ENCODE peak calls at places on chromosome 4, in eight cellular contexts. One of them, this sample, is unnamed.

GRCh38 chr4:150656882-150657281 is 74.9 kb downstream of the MAB21L2 start:
- DNase-seq in HepG2: no peak
- DNase-seq in A549: no peak
- DNase-seq in ovary: no peak
- DNase-seq in suprapubic skin: no peak
- DNase-seq in sigmoid colon: no peak
- DNase-seq in tibial nerve: no peak
- DNase-seq in stomach: no peak
- DNase-seq in this sample: no peak

GRCh38 chr4:156291317-156291716 is 337.7 kb upstream of the CTSO start:
- DNase-seq in HepG2: no peak
- DNase-seq in A549: no peak
- DNase-seq in ovary: no peak
- DNase-seq in suprapubic skin: no peak
- DNase-seq in sigmoid colon: no peak
- DNase-seq in tibial nerve: no peak
- DNase-seq in stomach: no peak
- DNase-seq in this sample: no peak

GRCh38 chr4:151012836-151013235 is 2.2 kb downstream of the LRBA start:
- DNase-seq in HepG2: no peak
- DNase-seq in A549: no peak
- DNase-seq in ovary: no peak
- DNase-seq in suprapubic skin: no peak
- DNase-seq in sigmoid colon: no peak
- DNase-seq in tibial nerve: no peak
- DNase-seq in stomach: peak
- DNase-seq in this sample: peak

GRCh38 chr4:123446791-123447474 is 50.3 kb downstream of the SPRY1 start:
- DNase-seq in HepG2: peak
- DNase-seq in A549: no peak
- DNase-seq in ovary: no peak
- DNase-seq in suprapubic skin: no peak
- DNase-seq in sigmoid colon: no peak
- DNase-seq in tibial nerve: no peak
- DNase-seq in stomach: no peak
- DNase-seq in this sample: no peak

GRCh38 chr4:16085822-16086221 is 2.0 kb upstream of the PROM1 start:
- DNase-seq in HepG2: no peak
- DNase-seq in A549: no peak
- DNase-seq in ovary: no peak
- DNase-seq in suprapubic skin: no peak
- DNase-seq in sigmoid colon: no peak
- DNase-seq in tibial nerve: no peak
- DNase-seq in stomach: no peak
- DNase-seq in this sample: no peak

GRCh38 chr4:177681902-177682301 is 239.7 kb upstream of the AGA start:
- DNase-seq in HepG2: no peak
- DNase-seq in A549: no peak
- DNase-seq in ovary: no peak
- DNase-seq in suprapubic skin: no peak
- DNase-seq in sigmoid colon: no peak
- DNase-seq in tibial nerve: no peak
- DNase-seq in stomach: no peak
- DNase-seq in this sample: no peak

GRCh38 chr4:185358514-185359433 is 37.0 kb downstream of the LRP2BP start:
- DNase-seq in HepG2: peak
- DNase-seq in A549: peak
- DNase-seq in ovary: no peak
- DNase-seq in suprapubic skin: no peak
- DNase-seq in sigmoid colon: no peak
- DNase-seq in tibial nerve: no peak
- DNase-seq in stomach: no peak
- DNase-seq in this sample: no peak

GRCh38 chr4:4852591-4853362 is 6.7 kb upstream of the MSX1 start:
- DNase-seq in HepG2: no peak
- DNase-seq in A549: no peak
- DNase-seq in ovary: peak
- DNase-seq in suprapubic skin: no peak
- DNase-seq in sigmoid colon: peak
- DNase-seq in tibial nerve: no peak
- DNase-seq in stomach: peak
- DNase-seq in this sample: no peak

GRCh38 chr4:15459706-15460105 is 10.0 kb upstream of the CC2D2A start:
- DNase-seq in HepG2: no peak
- DNase-seq in A549: no peak
- DNase-seq in ovary: no peak
- DNase-seq in suprapubic skin: no peak
- DNase-seq in sigmoid colon: no peak
- DNase-seq in tibial nerve: no peak
- DNase-seq in stomach: no peak
- DNase-seq in this sample: no peak

GRCh38 chr4:149344436-149344835 is 471.2 kb downstream of the IQCM start:
- DNase-seq in HepG2: no peak
- DNase-seq in A549: no peak
- DNase-seq in ovary: no peak
- DNase-seq in suprapubic skin: no peak
- DNase-seq in sigmoid colon: no peak
- DNase-seq in tibial nerve: no peak
- DNase-seq in stomach: no peak
- DNase-seq in this sample: no peak

GRCh38 chr4:1339489-1339888 is 7.5 kb upstream of the UVSSA start:
- DNase-seq in HepG2: no peak
- DNase-seq in A549: no peak
- DNase-seq in ovary: no peak
- DNase-seq in suprapubic skin: no peak
- DNase-seq in sigmoid colon: no peak
- DNase-seq in tibial nerve: no peak
- DNase-seq in stomach: no peak
- DNase-seq in this sample: no peak

GRCh38 chr4:126137782-126138170 is 823.0 kb downstream of the FAT4 start:
- DNase-seq in HepG2: no peak
- DNase-seq in A549: no peak
- DNase-seq in ovary: no peak
- DNase-seq in suprapubic skin: no peak
- DNase-seq in sigmoid colon: no peak
- DNase-seq in tibial nerve: no peak
- DNase-seq in stomach: no peak
- DNase-seq in this sample: no peak

GRCh38 chr4:113153529-113154101 is 104.2 kb downstream of the ANK2 start:
- DNase-seq in HepG2: peak
- DNase-seq in A549: no peak
- DNase-seq in ovary: no peak
- DNase-seq in suprapubic skin: no peak
- DNase-seq in sigmoid colon: no peak
- DNase-seq in tibial nerve: no peak
- DNase-seq in stomach: no peak
- DNase-seq in this sample: no peak

GRCh38 chr4:656651-657337 is 17.3 kb downstream of the ATP5ME start:
- DNase-seq in HepG2: peak
- DNase-seq in A549: no peak
- DNase-seq in ovary: no peak
- DNase-seq in suprapubic skin: no peak
- DNase-seq in sigmoid colon: no peak
- DNase-seq in tibial nerve: no peak
- DNase-seq in stomach: no peak
- DNase-seq in this sample: no peak

GRCh38 chr4:183182873-183183725 is 84.0 kb downstream of the WWC2 start:
- DNase-seq in HepG2: peak
- DNase-seq in A549: no peak
- DNase-seq in ovary: peak
- DNase-seq in suprapubic skin: no peak
- DNase-seq in sigmoid colon: no peak
- DNase-seq in tibial nerve: no peak
- DNase-seq in stomach: no peak
- DNase-seq in this sample: no peak

GRCh38 chr4:130029442-130029841 is 933.5 kb downstream of the C4orf33 start:
- DNase-seq in HepG2: no peak
- DNase-seq in A549: no peak
- DNase-seq in ovary: no peak
- DNase-seq in suprapubic skin: no peak
- DNase-seq in sigmoid colon: no peak
- DNase-seq in tibial nerve: no peak
- DNase-seq in stomach: no peak
- DNase-seq in this sample: no peak

GRCh38 chr4:13833171-13833804 is 205.8 kb upstream of the BOD1L1 start:
- DNase-seq in HepG2: no peak
- DNase-seq in A549: no peak
- DNase-seq in ovary: no peak
- DNase-seq in suprapubic skin: no peak
- DNase-seq in sigmoid colon: no peak
- DNase-seq in tibial nerve: no peak
- DNase-seq in stomach: no peak
- DNase-seq in this sample: no peak

GRCh38 chr4:13829457-13829856 is 201.9 kb upstream of the BOD1L1 start:
- DNase-seq in HepG2: no peak
- DNase-seq in A549: no peak
- DNase-seq in ovary: no peak
- DNase-seq in suprapubic skin: no peak
- DNase-seq in sigmoid colon: no peak
- DNase-seq in tibial nerve: no peak
- DNase-seq in stomach: no peak
- DNase-seq in this sample: no peak
- TF ChIP-seq POLR2A in HepG2: no peak
- TF ChIP-seq POLR2A in A549: no peak
- TF ChIP-seq POLR2A in ovary: no peak
- TF ChIP-seq POLR2A in suprapubic skin: no peak
- TF ChIP-seq POLR2A in sigmoid colon: no peak
- TF ChIP-seq POLR2A in tibial nerve: no peak
- TF ChIP-seq POLR2A in stomach: no peak
- TF ChIP-seq POLR2A in this sample: no peak

DNA sequence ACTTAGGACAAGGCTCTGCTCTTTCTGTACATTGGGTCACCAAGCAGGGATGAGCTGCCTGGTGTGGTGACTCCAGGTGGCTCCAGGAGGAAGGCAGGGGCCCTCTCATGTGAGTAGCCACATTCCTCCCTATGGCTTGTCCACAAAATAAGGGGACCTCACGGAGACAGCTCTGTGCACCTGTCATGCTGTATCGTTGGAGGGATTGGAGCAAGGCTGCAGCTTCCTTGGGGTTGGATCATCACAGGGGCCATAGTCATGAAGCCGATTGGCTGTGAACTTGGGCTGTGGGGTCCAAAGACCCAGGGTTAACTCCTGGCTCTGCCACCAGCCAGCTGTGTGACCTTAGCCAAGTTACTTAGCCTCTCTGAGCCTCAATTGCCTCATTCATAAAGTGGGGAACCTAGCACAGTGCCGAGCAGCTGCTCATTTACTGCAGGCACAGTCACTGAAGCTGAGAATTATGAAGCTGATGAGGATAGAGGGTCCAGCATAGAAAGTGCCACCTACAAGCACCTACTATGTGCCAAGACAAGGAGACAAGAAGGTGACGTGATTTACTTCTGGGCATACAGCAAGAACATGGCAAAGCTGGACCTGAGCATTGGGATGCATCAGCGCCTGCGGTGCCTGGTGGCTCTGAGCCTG is 11.8 kb upstream of the KIAA0232 start:
- DNase-seq in HepG2: no peak
- DNase-seq in A549: no peak
- DNase-seq in ovary: no peak
- DNase-seq in suprapubic skin: peak
- DNase-seq in sigmoid colon: peak
- DNase-seq in tibial nerve: no peak
- DNase-seq in stomach: no peak
- DNase-seq in this sample: no peak
- H3K27ac ChIP-seq in HepG2: no peak
- H3K27ac ChIP-seq in A549: no peak
- H3K27ac ChIP-seq in ovary: no peak
- H3K27ac ChIP-seq in suprapubic skin: no peak
- H3K27ac ChIP-seq in sigmoid colon: no peak
- H3K27ac ChIP-seq in tibial nerve: peak
- H3K27ac ChIP-seq in stomach: no peak
- H3K27ac ChIP-seq in this sample: peak

DNA sequence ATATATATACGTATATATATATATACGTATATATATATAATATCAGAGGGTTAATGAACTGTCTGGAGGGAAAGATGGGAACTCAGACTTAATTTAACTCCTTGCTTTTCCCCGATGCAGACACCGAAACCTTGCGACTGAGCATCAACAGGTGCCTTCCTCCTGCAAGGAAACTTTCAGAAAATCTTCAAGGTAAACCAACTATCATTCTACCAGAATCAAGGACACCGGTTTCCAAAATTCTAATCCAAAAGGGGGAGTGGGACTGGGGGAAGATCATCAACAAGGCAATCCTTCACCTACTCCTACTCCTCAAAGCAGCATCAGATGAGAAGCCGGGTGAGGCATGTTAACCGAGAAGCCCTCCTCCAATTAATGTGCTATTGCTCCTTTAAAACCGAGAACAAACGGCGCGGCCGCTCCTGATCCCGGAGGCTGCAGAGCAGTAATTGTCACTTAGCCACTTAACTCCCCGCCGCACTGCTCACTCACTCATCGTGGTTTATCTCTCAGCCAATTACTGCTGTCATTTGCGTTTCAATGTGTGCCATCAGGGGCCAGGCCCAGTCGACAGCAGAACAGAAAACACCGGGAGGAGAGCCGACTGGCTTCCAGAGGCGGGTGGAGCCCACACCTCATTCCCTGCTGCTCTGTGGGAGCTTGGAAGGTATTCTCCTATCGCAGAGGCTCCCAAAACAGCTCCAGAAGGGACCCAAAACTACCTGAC is 61.7 kb downstream of the MAML3 start:
- DNase-seq in HepG2: no peak
- DNase-seq in A549: no peak
- DNase-seq in ovary: no peak
- DNase-seq in suprapubic skin: peak
- DNase-seq in sigmoid colon: no peak
- DNase-seq in tibial nerve: no peak
- DNase-seq in stomach: peak
- DNase-seq in this sample: peak
- TF ChIP-seq EP300 in HepG2: no peak
- TF ChIP-seq EP300 in A549: no peak
- TF ChIP-seq EP300 in ovary: no peak
- TF ChIP-seq EP300 in suprapubic skin: no peak
- TF ChIP-seq EP300 in sigmoid colon: no peak
- TF ChIP-seq EP300 in tibial nerve: no peak
- TF ChIP-seq EP300 in stomach: no peak
- TF ChIP-seq EP300 in this sample: no peak

GRCh38 chr4:7067523-7068278 is at the start of gene GRPEL1:
- DNase-seq in HepG2: peak
- DNase-seq in A549: peak
- DNase-seq in ovary: peak
- DNase-seq in suprapubic skin: peak
- DNase-seq in sigmoid colon: peak
- DNase-seq in tibial nerve: peak
- DNase-seq in stomach: peak
- DNase-seq in this sample: peak

GRCh38 chr4:7066493-7066892 is 1.4 kb downstream of the GRPEL1 start:
- DNase-seq in HepG2: no peak
- DNase-seq in A549: no peak
- DNase-seq in ovary: no peak
- DNase-seq in suprapubic skin: peak
- DNase-seq in sigmoid colon: peak
- DNase-seq in tibial nerve: no peak
- DNase-seq in stomach: no peak
- DNase-seq in this sample: peak

GRCh38 chr4:7068883-7069282 is 1.0 kb upstream of the GRPEL1 start:
- DNase-seq in HepG2: no peak
- DNase-seq in A549: no peak
- DNase-seq in ovary: no peak
- DNase-seq in suprapubic skin: peak
- DNase-seq in sigmoid colon: peak
- DNase-seq in tibial nerve: no peak
- DNase-seq in stomach: no peak
- DNase-seq in this sample: no peak

GRCh38 chr4:7067147-7067522 is 729 bp downstream of the GRPEL1 start:
- DNase-seq in HepG2: peak
- DNase-seq in A549: no peak
- DNase-seq in ovary: no peak
- DNase-seq in suprapubic skin: no peak
- DNase-seq in sigmoid colon: no peak
- DNase-seq in tibial nerve: no peak
- DNase-seq in stomach: peak
- DNase-seq in this sample: peak

GRCh38 chr4:7068279-7068842 is 497 bp upstream of the GRPEL1 start:
- DNase-seq in HepG2: no peak
- DNase-seq in A549: no peak
- DNase-seq in ovary: no peak
- DNase-seq in suprapubic skin: peak
- DNase-seq in sigmoid colon: no peak
- DNase-seq in tibial nerve: no peak
- DNase-seq in stomach: no peak
- DNase-seq in this sample: no peak
- TF ChIP-seq POLR2A in HepG2: no peak
- TF ChIP-seq POLR2A in A549: peak
- TF ChIP-seq POLR2A in ovary: peak
- TF ChIP-seq POLR2A in suprapubic skin: no peak
- TF ChIP-seq POLR2A in sigmoid colon: no peak
- TF ChIP-seq POLR2A in tibial nerve: no peak
- TF ChIP-seq POLR2A in stomach: peak
- TF ChIP-seq POLR2A in this sample: no peak